ENCODE peak calls at places on chromosome 22, in nine cellular contexts. One of them, this sample, is unnamed.

GRCh38 chr22:38531251-38531956 is 25.3 kb upstream of the DDX17 start:
- DNase-seq in myocyte: no peak
- DNase-seq in cardiac fibroblast: no peak
- DNase-seq in naive thymus-derived CD8-positive, alpha-beta T cell: no peak
- DNase-seq in activated naive CD4-positive, alpha-beta T cell treated with anti-CD3 and anti-CD28 coated beads, Interleukin-2, amount 10 ng/mL, durations not matched to agents 7 days and 5 days: no peak
- DNase-seq in T47D: no peak
- DNase-seq in neural crest cell: no peak
- DNase-seq in stimulated activated CD4-positive, alpha-beta T cell treated with anti-CD3 and anti-CD28 coated beads, Interleukin-4, amount 100 ng/mL, for 1 hour: no peak
- DNase-seq in stimulated activated CD8-positive, alpha-beta memory T cell treated with anti-CD3 and anti-CD28 coated beads, Interleukin-4, amount 100 ng/mL, for 1 hour: no peak
- DNase-seq in this sample: no peak

GRCh38 chr22:29213481-29213880 is 7.8 kb downstream of the EMID1 start:
- DNase-seq in myocyte: no peak
- DNase-seq in cardiac fibroblast: no peak
- DNase-seq in naive thymus-derived CD8-positive, alpha-beta T cell: no peak
- DNase-seq in activated naive CD4-positive, alpha-beta T cell treated with anti-CD3 and anti-CD28 coated beads, Interleukin-2, amount 10 ng/mL, durations not matched to agents 7 days and 5 days: no peak
- DNase-seq in T47D: no peak
- DNase-seq in neural crest cell: no peak
- DNase-seq in stimulated activated CD4-positive, alpha-beta T cell treated with anti-CD3 and anti-CD28 coated beads, Interleukin-4, amount 100 ng/mL, for 1 hour: no peak
- DNase-seq in stimulated activated CD8-positive, alpha-beta memory T cell treated with anti-CD3 and anti-CD28 coated beads, Interleukin-4, amount 100 ng/mL, for 1 hour: no peak
- DNase-seq in this sample: no peak

GRCh38 chr22:26887456-26887855 is 230.1 kb downstream of the MIAT start:
- DNase-seq in myocyte: peak; percentile 88
- DNase-seq in cardiac fibroblast: peak; percentile 79
- DNase-seq in naive thymus-derived CD8-positive, alpha-beta T cell: no peak
- DNase-seq in activated naive CD4-positive, alpha-beta T cell treated with anti-CD3 and anti-CD28 coated beads, Interleukin-2, amount 10 ng/mL, durations not matched to agents 7 days and 5 days: no peak
- DNase-seq in T47D: no peak
- DNase-seq in neural crest cell: no peak
- DNase-seq in stimulated activated CD4-positive, alpha-beta T cell treated with anti-CD3 and anti-CD28 coated beads, Interleukin-4, amount 100 ng/mL, for 1 hour: no peak
- DNase-seq in stimulated activated CD8-positive, alpha-beta memory T cell treated with anti-CD3 and anti-CD28 coated beads, Interleukin-4, amount 100 ng/mL, for 1 hour: no peak
- DNase-seq in this sample: no peak

GRCh38 chr22:20645954-20646353 is 128.0 kb upstream of the SERPIND1 start:
- DNase-seq in myocyte: no peak
- DNase-seq in cardiac fibroblast: no peak
- DNase-seq in naive thymus-derived CD8-positive, alpha-beta T cell: no peak
- DNase-seq in activated naive CD4-positive, alpha-beta T cell treated with anti-CD3 and anti-CD28 coated beads, Interleukin-2, amount 10 ng/mL, durations not matched to agents 7 days and 5 days: no peak
- DNase-seq in T47D: no peak
- DNase-seq in neural crest cell: no peak
- DNase-seq in stimulated activated CD4-positive, alpha-beta T cell treated with anti-CD3 and anti-CD28 coated beads, Interleukin-4, amount 100 ng/mL, for 1 hour: no peak
- DNase-seq in stimulated activated CD8-positive, alpha-beta memory T cell treated with anti-CD3 and anti-CD28 coated beads, Interleukin-4, amount 100 ng/mL, for 1 hour: no peak
- DNase-seq in this sample: no peak

GRCh38 chr22:22060200-22061084 is 77.9 kb upstream of the TOP3B start:
- DNase-seq in myocyte: peak; percentile 63
- DNase-seq in cardiac fibroblast: peak; percentile 26
- DNase-seq in naive thymus-derived CD8-positive, alpha-beta T cell: no peak
- DNase-seq in activated naive CD4-positive, alpha-beta T cell treated with anti-CD3 and anti-CD28 coated beads, Interleukin-2, amount 10 ng/mL, durations not matched to agents 7 days and 5 days: peak; percentile 74
- DNase-seq in T47D: no peak
- DNase-seq in neural crest cell: peak; percentile 57
- DNase-seq in stimulated activated CD4-positive, alpha-beta T cell treated with anti-CD3 and anti-CD28 coated beads, Interleukin-4, amount 100 ng/mL, for 1 hour: peak; percentile 55
- DNase-seq in stimulated activated CD8-positive, alpha-beta memory T cell treated with anti-CD3 and anti-CD28 coated beads, Interleukin-4, amount 100 ng/mL, for 1 hour: no peak
- DNase-seq in this sample: no peak

GRCh38 chr22:37049224-37049623 is 2.3 kb upstream of the KCTD17 start:
- DNase-seq in myocyte: no peak
- DNase-seq in cardiac fibroblast: no peak
- DNase-seq in naive thymus-derived CD8-positive, alpha-beta T cell: no peak
- DNase-seq in activated naive CD4-positive, alpha-beta T cell treated with anti-CD3 and anti-CD28 coated beads, Interleukin-2, amount 10 ng/mL, durations not matched to agents 7 days and 5 days: no peak
- DNase-seq in T47D: no peak
- DNase-seq in neural crest cell: no peak
- DNase-seq in stimulated activated CD4-positive, alpha-beta T cell treated with anti-CD3 and anti-CD28 coated beads, Interleukin-4, amount 100 ng/mL, for 1 hour: no peak
- DNase-seq in stimulated activated CD8-positive, alpha-beta memory T cell treated with anti-CD3 and anti-CD28 coated beads, Interleukin-4, amount 100 ng/mL, for 1 hour: no peak
- DNase-seq in this sample: no peak

GRCh38 chr22:37999640-38000272 is 15.4 kb upstream of the SOX10 start:
- DNase-seq in myocyte: peak; percentile 94
- DNase-seq in cardiac fibroblast: peak; percentile 77
- DNase-seq in naive thymus-derived CD8-positive, alpha-beta T cell: no peak
- DNase-seq in activated naive CD4-positive, alpha-beta T cell treated with anti-CD3 and anti-CD28 coated beads, Interleukin-2, amount 10 ng/mL, durations not matched to agents 7 days and 5 days: no peak
- DNase-seq in T47D: no peak
- DNase-seq in neural crest cell: no peak
- DNase-seq in stimulated activated CD4-positive, alpha-beta T cell treated with anti-CD3 and anti-CD28 coated beads, Interleukin-4, amount 100 ng/mL, for 1 hour: no peak
- DNase-seq in stimulated activated CD8-positive, alpha-beta memory T cell treated with anti-CD3 and anti-CD28 coated beads, Interleukin-4, amount 100 ng/mL, for 1 hour: no peak
- DNase-seq in this sample: peak; percentile 46

GRCh38 chr22:46830841-46831240 is 68.4 kb downstream of the TBC1D22A start:
- DNase-seq in myocyte: peak; percentile 51
- DNase-seq in cardiac fibroblast: no peak
- DNase-seq in naive thymus-derived CD8-positive, alpha-beta T cell: no peak
- DNase-seq in activated naive CD4-positive, alpha-beta T cell treated with anti-CD3 and anti-CD28 coated beads, Interleukin-2, amount 10 ng/mL, durations not matched to agents 7 days and 5 days: no peak
- DNase-seq in T47D: no peak
- DNase-seq in neural crest cell: no peak
- DNase-seq in stimulated activated CD4-positive, alpha-beta T cell treated with anti-CD3 and anti-CD28 coated beads, Interleukin-4, amount 100 ng/mL, for 1 hour: no peak
- DNase-seq in stimulated activated CD8-positive, alpha-beta memory T cell treated with anti-CD3 and anti-CD28 coated beads, Interleukin-4, amount 100 ng/mL, for 1 hour: no peak
- DNase-seq in this sample: no peak

GRCh38 chr22:49577168-49578060 is 250.3 kb downstream of the BRD1 start:
- DNase-seq in myocyte: no peak
- DNase-seq in cardiac fibroblast: no peak
- DNase-seq in naive thymus-derived CD8-positive, alpha-beta T cell: no peak
- DNase-seq in activated naive CD4-positive, alpha-beta T cell treated with anti-CD3 and anti-CD28 coated beads, Interleukin-2, amount 10 ng/mL, durations not matched to agents 7 days and 5 days: peak; percentile 14
- DNase-seq in T47D: no peak
- DNase-seq in neural crest cell: no peak
- DNase-seq in stimulated activated CD4-positive, alpha-beta T cell treated with anti-CD3 and anti-CD28 coated beads, Interleukin-4, amount 100 ng/mL, for 1 hour: no peak
- DNase-seq in stimulated activated CD8-positive, alpha-beta memory T cell treated with anti-CD3 and anti-CD28 coated beads, Interleukin-4, amount 100 ng/mL, for 1 hour: no peak
- DNase-seq in this sample: no peak

GRCh38 chr22:49767355-49768062 is 60.2 kb downstream of the BRD1 start:
- DNase-seq in myocyte: peak; percentile 52
- DNase-seq in cardiac fibroblast: peak; percentile 71
- DNase-seq in naive thymus-derived CD8-positive, alpha-beta T cell: peak; percentile 46
- DNase-seq in activated naive CD4-positive, alpha-beta T cell treated with anti-CD3 and anti-CD28 coated beads, Interleukin-2, amount 10 ng/mL, durations not matched to agents 7 days and 5 days: peak; percentile 47
- DNase-seq in T47D: peak; percentile 41
- DNase-seq in neural crest cell: no peak
- DNase-seq in stimulated activated CD4-positive, alpha-beta T cell treated with anti-CD3 and anti-CD28 coated beads, Interleukin-4, amount 100 ng/mL, for 1 hour: no peak
- DNase-seq in stimulated activated CD8-positive, alpha-beta memory T cell treated with anti-CD3 and anti-CD28 coated beads, Interleukin-4, amount 100 ng/mL, for 1 hour: no peak
- DNase-seq in this sample: no peak

GRCh38 chr22:17121235-17122195 is at the start of gene TMEM121B:
- DNase-seq in myocyte: peak; percentile 83
- DNase-seq in cardiac fibroblast: peak; percentile 46
- DNase-seq in naive thymus-derived CD8-positive, alpha-beta T cell: no peak
- DNase-seq in activated naive CD4-positive, alpha-beta T cell treated with anti-CD3 and anti-CD28 coated beads, Interleukin-2, amount 10 ng/mL, durations not matched to agents 7 days and 5 days: peak; percentile 55
- DNase-seq in T47D: no peak
- DNase-seq in neural crest cell: peak; percentile 75
- DNase-seq in stimulated activated CD4-positive, alpha-beta T cell treated with anti-CD3 and anti-CD28 coated beads, Interleukin-4, amount 100 ng/mL, for 1 hour: peak; percentile 33
- DNase-seq in stimulated activated CD8-positive, alpha-beta memory T cell treated with anti-CD3 and anti-CD28 coated beads, Interleukin-4, amount 100 ng/mL, for 1 hour: no peak
- DNase-seq in this sample: peak; percentile 71

This sample was measured in prostate gland.